ENCODE peak calls at places on chromosomes 11 and 22, in ten cellular contexts. L is Panc1; P is activated CD4-positive, alpha-beta T cell treated with anti-CD3 and anti-CD28 coated beads, Interleukin-2, amount 50 U/mL, for 24 hours; F is nephron progenitor cell; E is EH; V is HCEC 1CT; J is neural crest cell; S is DMS79; T is NCI-H1436; B is GM18507. M is an unnamed sample.
A peak's percentile ranks its signal among the peaks of the same experiment; 100 is the strongest.

GRCh38 chr11:10303558-10304363 is 1.1 kb upstream of the ADM start:
- DNase-seq in S (no peak), E (peak; percentile 87), T (no peak), L (no peak), V (peak; percentile 77), B (no peak), P (no peak), J (no peak), F (peak; percentile 22), M (peak; percentile 90)

GRCh38 chr22:43550024-43550620 is 138.3 kb downstream of the MPPED1 start:
- DNase-seq in V (no peak), L (no peak), J (no peak), E (no peak), B (no peak), T (no peak), F (no peak), S (no peak), P (no peak), M (no peak)

GRCh38 chr11:19450282-19450681 is 209.5 kb upstream of the E2F8 start:
- DNase-seq in B (no peak), P (no peak), S (no peak), E (no peak), L (no peak), V (no peak), J (no peak), T (no peak), F (no peak), M (no peak)

GRCh38 chr11:13928566-13929251 is 33.8 kb upstream of the SPON1 start:
- DNase-seq in L (no peak), V (peak; percentile 78), E (peak; percentile 83), T (no peak), B (no peak), P (no peak), F (peak; percentile 34), J (no peak), S (no peak), M (peak; percentile 70)

GRCh38 chr22:32897400-32897799 is 95.9 kb downstream of the TIMP3 start:
- DNase-seq in E (peak; percentile 81), J (no peak), F (no peak), B (no peak), V (no peak), T (no peak), S (no peak), L (no peak), P (no peak), M (peak; percentile 81)

GRCh38 chr11:69516526-69516925 is 35.1 kb downstream of the LINC01488 start:
- DNase-seq in P (no peak), L (no peak), E (peak; percentile 53), J (no peak), T (no peak), V (no peak), S (no peak), B (no peak), F (no peak), M (peak; percentile 51)

GRCh38 chr11:73320786-73321325 is 12.8 kb downstream of the ARHGEF17 start:
- DNase-seq in T (no peak), P (no peak), S (no peak), V (peak; percentile 43), L (no peak), E (peak; percentile 81), J (no peak), B (no peak), F (no peak), M (no peak)

GRCh38 chr11:44877908-44878459 is 72.7 kb downstream of the TP53I11 start:
- DNase-seq in J (no peak), L (no peak), F (peak; percentile 48), P (no peak), S (peak; percentile 51), E (no peak), B (no peak), V (no peak), T (peak; percentile 72), M (no peak)

GRCh38 chr11:9003573-9004309 is at the start of gene NRIP3:
- DNase-seq in B (no peak), J (peak; percentile 63), L (no peak), T (peak; percentile 54), S (peak; percentile 26), E (peak; percentile 71), V (peak; percentile 23), P (peak; percentile 35), F (peak; percentile 86), M (peak; percentile 81)

GRCh38 chr22:48918585-48919186 is 909.0 kb downstream of the BRD1 start:
- DNase-seq in S (peak; percentile 77), L (no peak), E (no peak), F (no peak), J (no peak), P (no peak), B (no peak), V (no peak), T (no peak), M (no peak)

GRCh38 chr11:111364503-111364902 is 14.6 kb downstream of the POU2AF1 start:
- DNase-seq in V (no peak), T (no peak), B (no peak), L (no peak), P (no peak), J (no peak), F (no peak), E (no peak), S (no peak), M (no peak)

GRCh38 chr11:7034019-7034418 is 13.7 kb downstream of the NLRP14 start:
- DNase-seq in F (no peak), B (no peak), S (no peak), T (no peak), P (no peak), E (no peak), L (no peak), J (no peak), V (no peak), M (no peak)

GRCh38 chr11:62540804-62541671 is 5.6 kb downstream of the AHNAK start:
- DNase-seq in V (no peak), E (peak; percentile 54), T (no peak), B (no peak), F (no peak), P (no peak), J (no peak), S (no peak), L (no peak), M (peak; percentile 35)

GRCh38 chr11:46628961-46629360 is 11.6 kb downstream of the ATG13 start:
- DNase-seq in E (no peak), L (no peak), S (no peak), B (no peak), T (no peak), P (no peak), J (no peak), F (no peak), V (no peak), M (no peak)

GRCh38 chr11:130415719-130416536 is 12.5 kb downstream of the ADAMTS8 start:
- DNase-seq in J (no peak), V (no peak), L (no peak), S (peak; percentile 54), P (no peak), F (no peak), B (no peak), T (no peak), E (no peak), M (no peak)

GRCh38 chr11:100830978-100831732 is 144.1 kb downstream of the ARHGAP42 start:
- DNase-seq in S (no peak), B (no peak), T (no peak), P (no peak), J (no peak), F (no peak), E (peak; percentile 76), L (no peak), V (peak; percentile 84), M (peak; percentile 77)

GRCh38 chr11:69663326-69663725 is 11.8 kb downstream of the LTO1 start:
- DNase-seq in S (no peak), L (no peak), T (no peak), E (no peak), J (no peak), P (no peak), V (no peak), B (no peak), F (no peak), M (no peak)

GRCh38 chr11:60924906-60925684 is 835 bp downstream of the TMEM132A start:
- DNase-seq in S (no peak), B (no peak), J (peak; percentile 27), E (peak; percentile 8), L (no peak), F (peak; percentile 36), V (no peak), P (no peak), T (no peak), M (peak; percentile 33)

GRCh38 chr11:1297576-1298473 is 11.6 kb downstream of the TOLLIP start:
- DNase-seq in S (no peak), E (no peak), T (no peak), B (no peak), L (no peak), F (no peak), J (no peak), P (no peak), V (no peak), M (no peak)

GRCh38 chr11:86360775-86361395 is 13.8 kb upstream of the CCDC81 start:
- DNase-seq in V (peak; percentile 45), S (no peak), P (no peak), F (no peak), T (no peak), J (no peak), L (peak; percentile 18), E (peak; percentile 65), B (no peak), M (peak; percentile 72)

GRCh38 chr22:38203855-38204497 is 2.2 kb downstream of the MAFF start:
- DNase-seq in E (peak; percentile 72), P (no peak), S (no peak), J (no peak), T (no peak), B (no peak), L (no peak), F (no peak), V (peak; percentile 68), M (peak; percentile 88)

GRCh38 chr22:39450258-39450955 is 6.4 kb upstream of the MGAT3 start:
- DNase-seq in L (no peak), F (no peak), B (no peak), S (no peak), E (no peak), P (no peak), J (no peak), V (no peak), T (no peak), M (no peak)

GRCh38 chr22:48498526-48499331 is 1328.9 kb downstream of the BRD1 start:
- DNase-seq in B (no peak), V (no peak), L (no peak), E (no peak), F (no peak), T (no peak), J (no peak), S (no peak), P (no peak), M (no peak)

GRCh38 chr22:40204331-40205116 is 26.8 kb downstream of the TNRC6B start:
- DNase-seq in T (no peak), P (no peak), L (no peak), B (no peak), S (no peak), V (peak; percentile 71), J (no peak), F (peak; percentile 21), E (peak; percentile 96), M (peak; percentile 44)

GRCh38 chr22:18103527-18104269 is 6.9 kb upstream of the TUBA8 start:
- DNase-seq in P (no peak), B (no peak), T (no peak), L (no peak), J (no peak), S (no peak), V (no peak), E (no peak), F (no peak), M (no peak)

GRCh38 chr11:106493751-106494150 is 416.3 kb downstream of the AASDHPPT start:
- DNase-seq in V (peak; percentile 12), F (no peak), S (no peak), B (no peak), E (no peak), L (no peak), P (no peak), T (no peak), J (no peak), M (no peak)

GRCh38 chr11:2982214-2982613 is 9.9 kb downstream of the NAP1L4 start:
- DNase-seq in P (no peak), V (no peak), B (no peak), F (no peak), E (peak; percentile 38), L (no peak), S (no peak), T (no peak), J (no peak), M (no peak)

GRCh38 chr11:83826078-83826477 is 539.9 kb upstream of the CCDC90B start:
- DNase-seq in J (no peak), L (no peak), E (no peak), S (no peak), F (no peak), B (no peak), T (no peak), P (no peak), V (no peak), M (no peak)